ENCODE peak calls at places on chromosomes 1 and 21, in eight cellular contexts. A is stomach; Z is psoas muscle; P is prostate gland; Q is cardiac muscle cell; C is IMR-90; S is CD4-positive, alpha-beta T cell; W is PC-9. V is an unnamed sample. For H3K9me3, the result is how much of the 10 kb centered on the place peaks cover.

GRCh38 chr1:201023517-201023902 is at the start of gene KIF21B:
- DNase-seq in A (peak), Z (peak), P (peak), Q (peak), C (no peak), S (peak), W (peak), V (peak)

GRCh38 chr1:112872551-112872962 is 83.4 kb downstream of the SLC16A1 start:
- DNase-seq in A (no peak), Z (no peak), P (no peak), Q (no peak), C (no peak), S (no peak), W (no peak), V (no peak)

GRCh38 chr1:27137022-27137542 is 17.8 kb downstream of the SLC9A1 start:
- DNase-seq in A (peak), Z (peak), P (no peak), Q (no peak), C (no peak), S (peak), W (no peak), V (no peak)

GRCh38 chr1:223153177-223154119 is 10.4 kb upstream of the TLR5 start:
- DNase-seq in A (no peak), Z (no peak), P (no peak), Q (peak), C (peak), S (no peak), W (no peak), V (no peak)

GRCh38 chr1:114342376-114342775 is 168.6 kb downstream of the TRIM33 start:
- DNase-seq in A (no peak), Z (no peak), P (no peak), Q (no peak), C (no peak), S (peak), W (no peak), V (no peak)

GRCh38 chr1:205456868-205457724 is 1.3 kb upstream of the BLACAT1 start:
- DNase-seq in A (no peak), Z (no peak), P (no peak), Q (peak), C (no peak), S (no peak), W (no peak), V (no peak)

GRCh38 chr1:156152628-156153027 is 757 bp upstream of the SEMA4A start:
- DNase-seq in A (no peak), Z (peak), P (no peak), Q (no peak), C (no peak), S (no peak), W (no peak), V (no peak)

GRCh38 chr1:29835486-29836273 is 599.4 kb downstream of the PTPRU start:
- DNase-seq in A (no peak), Z (no peak), P (no peak), Q (no peak), C (no peak), S (no peak), W (no peak), V (no peak)

GRCh38 chr1:28027238-28027637 is 61.2 kb downstream of the EYA3 start:
- DNase-seq in A (no peak), Z (no peak), P (no peak), Q (no peak), C (no peak), S (no peak), W (no peak), V (no peak)

GRCh38 chr1:241323510-241323909 is 33.5 kb downstream of the RGS7 start:
- DNase-seq in A (peak), Z (no peak), P (no peak), Q (peak), C (peak), S (no peak), W (no peak), V (no peak)

GRCh38 chr1:231847612-231848390 is 221.2 kb downstream of the DISC1 start:
- DNase-seq in A (no peak), Z (no peak), P (peak), Q (peak), C (no peak), S (no peak), W (no peak), V (no peak)

GRCh38 chr1:105793541-105794146 is 1262.8 kb upstream of the PRMT6 start:
- DNase-seq in A (peak), Z (no peak), P (no peak), Q (peak), C (no peak), S (no peak), W (peak), V (peak)

GRCh38 chr1:112904071-112904830 is 51.7 kb downstream of the SLC16A1 start:
- DNase-seq in A (no peak), Z (no peak), P (no peak), Q (no peak), C (peak), S (peak), W (peak), V (no peak)

GRCh38 chr1:234731371-234732085 is 121.5 kb upstream of the IRF2BP2 start:
- DNase-seq in A (no peak), Z (no peak), P (no peak), Q (no peak), C (peak), S (peak), W (no peak), V (no peak)

GRCh38 chr1:32971156-32971555 is 6.5 kb upstream of the RNF19B start:
- DNase-seq in A (no peak), Z (no peak), P (no peak), Q (no peak), C (no peak), S (no peak), W (no peak), V (no peak)

GRCh38 chr21:23452384-23453083 is 2154.7 kb downstream of the MRPL39 start:
- DNase-seq in A (no peak), Z (no peak), P (no peak), Q (peak), C (no peak), S (no peak), W (no peak), V (peak)

GRCh38 chr1:85611390-85611789 is 30.8 kb downstream of the CCN1 start:
- DNase-seq in A (no peak), Z (no peak), P (no peak), Q (no peak), C (peak), S (no peak), W (no peak), V (no peak)

GRCh38 chr1:71046891-71047634 is 553 bp downstream of the PTGER3 start:
- DNase-seq in A (peak), Z (peak), P (peak), Q (no peak), C (no peak), S (no peak), W (no peak), V (no peak)

GRCh38 chr1:9589719-9590157 is 1.0 kb downstream of the TMEM201 start:
- DNase-seq in A (no peak), Z (no peak), P (no peak), Q (no peak), C (peak), S (no peak), W (no peak), V (no peak)

GRCh38 chr1:30638811-30639210 is 84.6 kb downstream of the MATN1 start:
- DNase-seq in A (no peak), Z (no peak), P (no peak), Q (no peak), C (no peak), S (no peak), W (no peak), V (no peak)

GRCh38 chr1:43074244-43074643 is 97.8 kb downstream of the EBNA1BP2 start:
- DNase-seq in A (no peak), Z (no peak), P (no peak), Q (peak), C (no peak), S (no peak), W (peak), V (no peak)

GRCh38 chr1:180889325-180889724 is 23.4 kb upstream of the KIAA1614 start:
- DNase-seq in A (no peak), Z (no peak), P (no peak), Q (no peak), C (no peak), S (no peak), W (no peak), V (no peak)

GRCh38 chr1:180888870-180889269 is 23.8 kb upstream of the KIAA1614 start:
- DNase-seq in A (no peak), Z (no peak), P (no peak), Q (no peak), C (no peak), S (no peak), W (no peak), V (no peak)

GRCh38 chr1:180886338-180886737 is 26.4 kb upstream of the KIAA1614 start:
- DNase-seq in A (no peak), Z (no peak), P (no peak), Q (no peak), C (no peak), S (no peak), W (no peak), V (no peak)

GRCh38 chr1:180884588-180885300 is 28.0 kb upstream of the KIAA1614 start:
- DNase-seq in A (no peak), Z (no peak), P (no peak), Q (no peak), C (no peak), S (no peak), W (no peak), V (no peak)

GRCh38 chr1:180887841-180888240 is 24.9 kb upstream of the KIAA1614 start:
- DNase-seq in A (no peak), Z (no peak), P (no peak), Q (no peak), C (no peak), S (no peak), W (no peak), V (no peak)
- H3K9me3 ChIP-seq in A (under half), Z (under half), P (under half), Q (under half), C (under half), S (under half), W (under half), V (under half)

GRCh38 chr1:248303324-248303723 is at the start of gene OR2T12:
- DNase-seq in A (no peak), Z (no peak), P (no peak), Q (no peak), C (no peak), S (no peak), W (no peak), V (no peak)

GRCh38 chr1:248306103-248306502 is 2.9 kb upstream of the OR2T12 start:
- DNase-seq in A (no peak), Z (no peak), P (no peak), Q (no peak), C (no peak), S (no peak), W (no peak), V (no peak)
- H3K9me3 ChIP-seq in A (under half), Z (under half), P (under half), Q (under half), C (under half), S (under half), W (under half), V (under half)

DNA sequence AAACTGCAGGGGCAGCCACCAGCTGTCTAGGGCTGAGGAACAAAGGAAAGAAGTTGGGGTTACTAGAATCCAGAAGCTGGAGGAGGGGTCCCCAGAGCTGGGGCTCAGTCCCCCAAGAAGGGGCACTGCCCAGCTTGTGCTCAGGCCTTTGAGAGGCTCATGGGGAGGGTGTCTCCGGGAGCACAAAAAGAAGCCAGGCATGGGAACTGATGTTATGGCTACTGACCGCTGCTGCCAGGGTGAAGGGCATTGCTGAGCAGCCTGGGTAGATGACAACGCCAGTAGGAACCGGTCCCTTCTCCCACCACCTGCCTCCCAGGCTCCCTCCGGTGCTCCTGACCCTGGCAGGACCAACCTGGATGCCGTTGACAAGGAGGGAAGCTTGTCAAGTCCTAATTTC is 762.5 kb upstream of the TPTE start:
- DNase-seq in A (no peak), Z (no peak), P (no peak), Q (no peak), C (no peak), S (no peak), W (no peak), V (no peak)
- H3K9me3 ChIP-seq in A (under half), Z (under half), P (under half), Q (under half), C (under half), S (under half), W (under half), V (under half)

GRCh38 chr1:82139751-82140468 is 339.2 kb downstream of the ADGRL2 start:
- DNase-seq in A (no peak), Z (no peak), P (no peak), Q (no peak), C (no peak), S (no peak), W (no peak), V (no peak)
- H3K9me3 ChIP-seq in A (under half), Z (under half), P (under half), Q (under half), C (under half), S (under half), W (under half), V (under half)

DNA sequence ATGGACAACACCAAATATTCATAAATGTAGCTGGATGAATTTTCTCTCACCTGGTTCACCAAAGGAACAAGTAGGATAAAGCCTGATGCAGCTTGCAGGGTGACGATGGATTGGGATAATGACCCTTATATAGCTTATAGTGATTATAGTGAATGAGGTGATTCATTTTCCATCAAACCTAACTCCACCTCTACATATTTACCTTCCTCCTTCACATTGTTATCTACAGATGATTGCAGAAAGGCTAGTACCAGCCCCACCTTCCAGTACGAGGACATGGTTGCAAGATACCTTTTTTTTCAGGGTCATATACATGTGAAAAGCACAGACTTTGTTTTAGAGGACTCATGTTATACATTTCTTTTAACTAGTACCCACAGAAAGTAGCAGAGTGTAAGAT is at the start of gene FLG2:
- DNase-seq in A (no peak), Z (no peak), P (no peak), Q (no peak), C (no peak), S (no peak), W (no peak), V (no peak)
- H3K9me3 ChIP-seq in A (under half), Z (under half), P (under half), Q (under half), C (under half), S (under half), W (under half), V (under half)

V was measured in pancreas.